ENCODE peak calls at places on chromosomes 3 and 15, in seven cellular contexts. One of them, this sample, is unnamed.

GRCh38 chr3:55662683-55663082 is 175.6 kb upstream of the WNT5A start:
- DNase-seq in heart left ventricle: no peak
- DNase-seq in cardiac fibroblast: no peak
- DNase-seq in ovary: no peak
- DNase-seq in PC-3: peak
- DNase-seq in astrocyte of the cerebellum: peak
- DNase-seq in brain microvascular endothelial cell: peak
- DNase-seq in this sample: peak

GRCh38 chr3:192449036-192449435 is 278.3 kb downstream of the FGF12 start:
- DNase-seq in ovary: no peak
- DNase-seq in heart left ventricle: no peak
- DNase-seq in astrocyte of the cerebellum: no peak
- DNase-seq in PC-3: no peak
- DNase-seq in brain microvascular endothelial cell: no peak
- DNase-seq in cardiac fibroblast: no peak
- DNase-seq in this sample: no peak

GRCh38 chr15:30962079-30962478 is 29.3 kb downstream of the MTMR10 start:
- DNase-seq in cardiac fibroblast: no peak
- DNase-seq in ovary: no peak
- DNase-seq in astrocyte of the cerebellum: no peak
- DNase-seq in brain microvascular endothelial cell: no peak
- DNase-seq in heart left ventricle: no peak
- DNase-seq in PC-3: no peak
- DNase-seq in this sample: no peak

GRCh38 chr3:101229681-101230080 is 90.7 kb downstream of the IMPG2 start:
- DNase-seq in astrocyte of the cerebellum: no peak
- DNase-seq in cardiac fibroblast: peak
- DNase-seq in heart left ventricle: no peak
- DNase-seq in PC-3: peak
- DNase-seq in ovary: no peak
- DNase-seq in brain microvascular endothelial cell: peak
- DNase-seq in this sample: no peak

GRCh38 chr3:102068736-102069135 is 219.4 kb downstream of the NFKBIZ start:
- DNase-seq in PC-3: no peak
- DNase-seq in heart left ventricle: no peak
- DNase-seq in ovary: no peak
- DNase-seq in astrocyte of the cerebellum: no peak
- DNase-seq in brain microvascular endothelial cell: no peak
- DNase-seq in cardiac fibroblast: no peak
- DNase-seq in this sample: no peak

GRCh38 chr15:70275461-70276138 is 177.9 kb upstream of the TLE3 start:
- DNase-seq in cardiac fibroblast: no peak
- DNase-seq in ovary: no peak
- DNase-seq in heart left ventricle: no peak
- DNase-seq in astrocyte of the cerebellum: no peak
- DNase-seq in PC-3: no peak
- DNase-seq in brain microvascular endothelial cell: no peak
- DNase-seq in this sample: no peak

GRCh38 chr3:30890907-30891306 is 3.6 kb downstream of the GADL1 start:
- DNase-seq in heart left ventricle: no peak
- DNase-seq in astrocyte of the cerebellum: no peak
- DNase-seq in cardiac fibroblast: no peak
- DNase-seq in brain microvascular endothelial cell: no peak
- DNase-seq in PC-3: no peak
- DNase-seq in ovary: no peak
- DNase-seq in this sample: no peak

GRCh38 chr3:33440328-33440577 is at the start of gene UBP1:
- DNase-seq in PC-3: no peak
- DNase-seq in brain microvascular endothelial cell: no peak
- DNase-seq in astrocyte of the cerebellum: no peak
- DNase-seq in heart left ventricle: no peak
- DNase-seq in cardiac fibroblast: no peak
- DNase-seq in ovary: no peak
- DNase-seq in this sample: no peak

GRCh38 chr3:177050466-177051237 is 146.6 kb downstream of the TBL1XR1 start:
- DNase-seq in PC-3: peak
- DNase-seq in astrocyte of the cerebellum: peak
- DNase-seq in brain microvascular endothelial cell: peak
- DNase-seq in ovary: no peak
- DNase-seq in heart left ventricle: no peak
- DNase-seq in cardiac fibroblast: peak
- DNase-seq in this sample: peak

GRCh38 chr3:60919296-60919695 is 332.0 kb downstream of the FHIT start:
- DNase-seq in heart left ventricle: no peak
- DNase-seq in brain microvascular endothelial cell: peak
- DNase-seq in PC-3: no peak
- DNase-seq in cardiac fibroblast: no peak
- DNase-seq in astrocyte of the cerebellum: no peak
- DNase-seq in ovary: no peak
- DNase-seq in this sample: no peak

GRCh38 chr3:31345581-31345980 is 187.1 kb upstream of the STT3B start:
- DNase-seq in astrocyte of the cerebellum: no peak
- DNase-seq in heart left ventricle: no peak
- DNase-seq in ovary: no peak
- DNase-seq in cardiac fibroblast: no peak
- DNase-seq in brain microvascular endothelial cell: no peak
- DNase-seq in PC-3: no peak
- DNase-seq in this sample: no peak

GRCh38 chr3:57706462-57706861 is 13.6 kb upstream of the DENND6A start:
- DNase-seq in brain microvascular endothelial cell: peak
- DNase-seq in cardiac fibroblast: peak
- DNase-seq in ovary: no peak
- DNase-seq in astrocyte of the cerebellum: no peak
- DNase-seq in heart left ventricle: no peak
- DNase-seq in PC-3: peak
- DNase-seq in this sample: peak

GRCh38 chr15:55389276-55389631 is 18.9 kb downstream of the CCPG1 start:
- DNase-seq in cardiac fibroblast: no peak
- DNase-seq in PC-3: peak
- DNase-seq in brain microvascular endothelial cell: peak
- DNase-seq in astrocyte of the cerebellum: no peak
- DNase-seq in heart left ventricle: no peak
- DNase-seq in ovary: no peak
- DNase-seq in this sample: no peak

DNA sequence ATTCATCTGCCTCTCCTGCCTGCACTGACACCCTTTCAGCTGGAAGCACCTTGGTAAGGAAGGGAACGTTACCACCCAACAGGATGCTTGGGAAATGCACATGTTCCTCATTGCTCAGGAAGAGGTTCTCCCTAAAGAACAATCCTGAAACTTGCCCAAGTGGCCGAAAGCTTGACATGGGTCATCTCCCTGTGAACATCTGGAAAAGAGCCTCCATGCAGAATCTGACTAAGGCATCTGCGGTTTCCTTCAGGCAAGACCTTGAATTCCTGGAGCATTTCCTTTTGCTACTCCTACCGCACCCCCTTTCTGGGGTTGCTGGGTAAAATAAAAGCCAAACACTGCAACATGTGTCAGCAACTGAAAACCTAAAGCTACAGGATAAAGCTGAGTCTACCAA is 68.7 kb upstream of the SNRK start:
- DNase-seq in PC-3: no peak
- DNase-seq in brain microvascular endothelial cell: no peak
- DNase-seq in ovary: no peak
- DNase-seq in heart left ventricle: peak
- DNase-seq in cardiac fibroblast: no peak
- DNase-seq in astrocyte of the cerebellum: no peak
- DNase-seq in this sample: peak
- H3K4me3 ChIP-seq in PC-3: no peak
- H3K4me3 ChIP-seq in brain microvascular endothelial cell: no peak
- H3K4me3 ChIP-seq in ovary: no peak
- H3K4me3 ChIP-seq in heart left ventricle: no peak
- H3K4me3 ChIP-seq in cardiac fibroblast: no peak
- H3K4me3 ChIP-seq in astrocyte of the cerebellum: no peak
- H3K4me3 ChIP-seq in this sample: no peak

GRCh38 chr3:172104471-172105072 is 65.2 kb downstream of the FNDC3B start:
- DNase-seq in heart left ventricle: no peak
- DNase-seq in cardiac fibroblast: peak
- DNase-seq in PC-3: no peak
- DNase-seq in ovary: no peak
- DNase-seq in astrocyte of the cerebellum: no peak
- DNase-seq in brain microvascular endothelial cell: peak
- DNase-seq in this sample: no peak

GRCh38 chr3:172102123-172102882 is 62.9 kb downstream of the FNDC3B start:
- DNase-seq in cardiac fibroblast: no peak
- DNase-seq in ovary: no peak
- DNase-seq in PC-3: no peak
- DNase-seq in astrocyte of the cerebellum: no peak
- DNase-seq in brain microvascular endothelial cell: no peak
- DNase-seq in heart left ventricle: no peak
- DNase-seq in this sample: no peak

GRCh38 chr3:172101107-172101506 is 61.7 kb downstream of the FNDC3B start:
- DNase-seq in brain microvascular endothelial cell: no peak
- DNase-seq in PC-3: no peak
- DNase-seq in ovary: no peak
- DNase-seq in heart left ventricle: no peak
- DNase-seq in cardiac fibroblast: no peak
- DNase-seq in astrocyte of the cerebellum: no peak
- DNase-seq in this sample: no peak

GRCh38 chr3:172103724-172104123 is 64.3 kb downstream of the FNDC3B start:
- DNase-seq in ovary: no peak
- DNase-seq in brain microvascular endothelial cell: peak
- DNase-seq in astrocyte of the cerebellum: peak
- DNase-seq in heart left ventricle: no peak
- DNase-seq in cardiac fibroblast: peak
- DNase-seq in PC-3: no peak
- DNase-seq in this sample: no peak

DNA sequence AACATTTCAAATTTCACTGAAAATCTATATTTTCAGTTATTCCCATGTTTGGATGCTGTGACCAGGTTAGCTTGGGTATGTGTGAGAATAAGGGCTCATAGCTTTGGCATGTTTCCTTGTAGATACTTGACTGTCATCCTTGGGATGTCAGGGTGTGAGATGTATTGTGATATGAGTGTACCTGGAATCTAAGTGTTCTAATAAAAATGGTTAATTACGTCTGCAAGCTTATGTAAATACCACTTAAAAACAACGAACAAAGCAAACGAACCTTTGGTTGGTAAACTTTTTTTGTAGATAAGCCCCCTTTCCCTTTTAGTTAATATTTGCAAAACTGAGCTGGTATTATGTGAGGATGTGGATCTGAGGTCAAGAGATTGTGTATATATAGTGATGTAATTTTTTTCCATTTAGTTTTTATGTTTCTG is 63.5 kb downstream of the FNDC3B start:
- DNase-seq in heart left ventricle: no peak
- DNase-seq in cardiac fibroblast: no peak
- DNase-seq in ovary: no peak
- DNase-seq in astrocyte of the cerebellum: no peak
- DNase-seq in PC-3: no peak
- DNase-seq in brain microvascular endothelial cell: no peak
- DNase-seq in this sample: no peak
- H3K4me3 ChIP-seq in heart left ventricle: no peak
- H3K4me3 ChIP-seq in cardiac fibroblast: no peak
- H3K4me3 ChIP-seq in ovary: no peak
- H3K4me3 ChIP-seq in astrocyte of the cerebellum: no peak
- H3K4me3 ChIP-seq in PC-3: no peak
- H3K4me3 ChIP-seq in brain microvascular endothelial cell: no peak
- H3K4me3 ChIP-seq in this sample: no peak

GRCh38 chr15:49688135-49688790 is 67.4 kb downstream of the DTWD1 start:
- DNase-seq in PC-3: no peak
- DNase-seq in cardiac fibroblast: peak
- DNase-seq in astrocyte of the cerebellum: no peak
- DNase-seq in heart left ventricle: no peak
- DNase-seq in ovary: no peak
- DNase-seq in brain microvascular endothelial cell: no peak
- DNase-seq in this sample: no peak

GRCh38 chr15:49692514-49693090 is 71.8 kb downstream of the DTWD1 start:
- DNase-seq in ovary: no peak
- DNase-seq in heart left ventricle: no peak
- DNase-seq in PC-3: no peak
- DNase-seq in astrocyte of the cerebellum: no peak
- DNase-seq in brain microvascular endothelial cell: no peak
- DNase-seq in cardiac fibroblast: no peak
- DNase-seq in this sample: no peak

DNA sequence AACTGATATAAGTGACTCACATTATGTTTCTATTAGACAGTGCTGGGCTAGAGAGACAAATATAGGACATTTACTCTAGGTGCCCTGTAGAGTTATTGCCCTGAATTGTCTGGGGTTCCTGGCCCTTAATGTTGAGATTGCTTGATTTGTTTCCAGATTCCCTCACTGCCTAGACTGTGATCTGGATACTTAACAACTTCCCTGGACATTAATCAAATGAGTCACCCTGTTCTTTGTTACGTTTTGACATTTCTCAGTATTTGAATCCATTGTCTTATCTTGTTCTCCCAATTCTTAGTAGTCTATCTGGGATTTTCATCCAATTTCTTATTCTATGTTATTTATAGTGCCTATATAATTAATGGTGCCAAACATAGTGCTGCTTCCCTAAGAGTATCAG is 65.8 kb downstream of the DTWD1 start:
- DNase-seq in ovary: no peak
- DNase-seq in brain microvascular endothelial cell: peak
- DNase-seq in PC-3: peak
- DNase-seq in astrocyte of the cerebellum: peak
- DNase-seq in heart left ventricle: no peak
- DNase-seq in cardiac fibroblast: peak
- DNase-seq in this sample: no peak
- H3K4me3 ChIP-seq in ovary: no peak
- H3K4me3 ChIP-seq in brain microvascular endothelial cell: no peak
- H3K4me3 ChIP-seq in PC-3: no peak
- H3K4me3 ChIP-seq in astrocyte of the cerebellum: no peak
- H3K4me3 ChIP-seq in heart left ventricle: no peak
- H3K4me3 ChIP-seq in cardiac fibroblast: no peak
- H3K4me3 ChIP-seq in this sample: no peak

GRCh38 chr15:32717290-32718081 is at the start of gene GREM1:
- DNase-seq in ovary: no peak
- DNase-seq in heart left ventricle: no peak
- DNase-seq in astrocyte of the cerebellum: peak
- DNase-seq in cardiac fibroblast: peak
- DNase-seq in PC-3: no peak
- DNase-seq in brain microvascular endothelial cell: peak
- DNase-seq in this sample: no peak

GRCh38 chr15:32716216-32716959 is 1.4 kb upstream of the GREM1 start:
- DNase-seq in cardiac fibroblast: no peak
- DNase-seq in PC-3: no peak
- DNase-seq in heart left ventricle: no peak
- DNase-seq in astrocyte of the cerebellum: no peak
- DNase-seq in ovary: no peak
- DNase-seq in brain microvascular endothelial cell: no peak
- DNase-seq in this sample: no peak

GRCh38 chr15:32715276-32715675 is 2.5 kb upstream of the GREM1 start:
- DNase-seq in PC-3: peak
- DNase-seq in ovary: no peak
- DNase-seq in heart left ventricle: no peak
- DNase-seq in astrocyte of the cerebellum: no peak
- DNase-seq in brain microvascular endothelial cell: no peak
- DNase-seq in cardiac fibroblast: no peak
- DNase-seq in this sample: no peak

GRCh38 chr15:32718082-32718821 is 448 bp downstream of the GREM1 start:
- DNase-seq in astrocyte of the cerebellum: no peak
- DNase-seq in cardiac fibroblast: no peak
- DNase-seq in ovary: no peak
- DNase-seq in heart left ventricle: no peak
- DNase-seq in brain microvascular endothelial cell: no peak
- DNase-seq in PC-3: no peak
- DNase-seq in this sample: no peak

DNA sequence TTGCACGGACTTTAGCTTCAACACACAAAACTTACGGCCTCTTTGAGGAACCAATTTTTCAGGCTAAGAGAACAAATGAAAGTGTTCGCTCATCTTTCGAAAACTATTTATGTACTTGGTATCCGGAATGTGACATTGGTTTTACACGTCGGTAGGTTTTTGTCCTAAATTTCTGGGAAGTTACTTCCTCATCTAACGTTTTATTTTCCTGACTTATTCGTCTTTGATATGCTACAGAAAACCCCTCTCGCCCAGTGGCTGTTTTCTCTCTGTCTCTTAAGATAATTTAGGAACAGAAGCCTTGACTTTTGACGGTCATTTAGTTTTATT is 879 bp upstream of the GREM1 start:
- DNase-seq in brain microvascular endothelial cell: no peak
- DNase-seq in cardiac fibroblast: no peak
- DNase-seq in PC-3: no peak
- DNase-seq in astrocyte of the cerebellum: no peak
- DNase-seq in ovary: no peak
- DNase-seq in heart left ventricle: no peak
- DNase-seq in this sample: no peak
- H3K4me3 ChIP-seq in brain microvascular endothelial cell: peak
- H3K4me3 ChIP-seq in cardiac fibroblast: peak
- H3K4me3 ChIP-seq in PC-3: no peak
- H3K4me3 ChIP-seq in astrocyte of the cerebellum: peak
- H3K4me3 ChIP-seq in ovary: no peak
- H3K4me3 ChIP-seq in heart left ventricle: no peak
- H3K4me3 ChIP-seq in this sample: peak

This sample was measured in AG09309.